ENCODE peak calls at places on chromosomes 13 and 19, in nine cellular contexts. H is hepatocyte, I is ovary, D is SK-N-SH, U is esophagus squamous epithelium, P is left lung, J is adrenal gland, Y is transverse colon, W is gastrocnemius medialis. X is an unnamed sample.
A peak's percentile ranks its signal among the peaks of the same experiment; 100 is the strongest.

GRCh38 chr13:34894756-34895155 is 47.3 kb upstream of the NBEA start:
- DNase-seq in H (no peak), I (no peak), D (no peak), U (no peak), P (no peak), J (no peak), Y (no peak), W (no peak), X (no peak)

GRCh38 chr19:1618157-1619093 is 13.2 kb upstream of the UQCR11 start:
- DNase-seq in H (peak; percentile 47), I (no peak), D (peak; percentile 78), U (no peak), P (peak; percentile 73), J (no peak), Y (peak; percentile 60), W (no peak), X (no peak)

GRCh38 chr19:42480335-42481095 is 37.8 kb upstream of the CXCL17 start:
- DNase-seq in H (peak; percentile 62), I (no peak), D (no peak), U (no peak), P (no peak), J (peak; percentile 26), Y (no peak), W (no peak), X (no peak)

GRCh38 chr13:96003304-96003703 is 49.9 kb downstream of the UGGT2 start:
- DNase-seq in H (peak; percentile 12), I (no peak), D (no peak), U (no peak), P (no peak), J (no peak), Y (no peak), W (no peak), X (no peak)

GRCh38 chr13:66700336-66700735 is 529.8 kb downstream of the PCDH9 start:
- DNase-seq in H (no peak), I (no peak), D (no peak), U (no peak), P (no peak), J (no peak), Y (no peak), W (no peak), X (no peak)

GRCh38 chr13:64074989-64075474 is 2659.4 kb upstream of the PCDH20 start:
- DNase-seq in H (no peak), I (no peak), D (no peak), U (no peak), P (no peak), J (no peak), Y (no peak), W (no peak), X (no peak)

GRCh38 chr13:46720189-46720588 is 76.8 kb downstream of the ESD start:
- DNase-seq in H (no peak), I (no peak), D (no peak), U (no peak), P (no peak), J (no peak), Y (no peak), W (no peak), X (no peak)

GRCh38 chr13:79405501-79405830 is 589 bp downstream of the RBM26 start:
- DNase-seq in H (no peak), I (no peak), D (no peak), U (no peak), P (no peak), J (no peak), Y (no peak), W (no peak), X (no peak)

GRCh38 chr19:14556662-14557188 is 15.1 kb downstream of the NDUFB7 start:
- DNase-seq in H (peak; percentile 90), I (peak; percentile 58), D (peak; percentile 94), U (no peak), P (peak; percentile 96), J (peak; percentile 75), Y (peak; percentile 82), W (peak; percentile 79), X (no peak)

GRCh38 chr19:13047374-13047773 is 52.1 kb downstream of the NFIX start:
- DNase-seq in H (no peak), I (no peak), D (no peak), U (no peak), P (no peak), J (no peak), Y (no peak), W (no peak), X (no peak)

GRCh38 chr13:26051231-26052135 is at the start of gene SHISA2:
- DNase-seq in H (peak; percentile 77), I (no peak), D (peak; percentile 87), U (no peak), P (peak; percentile 79), J (peak; percentile 31), Y (no peak), W (no peak), X (no peak)

GRCh38 chr19:57241181-57241580 is 749 bp downstream of the ZNF805 start:
- DNase-seq in H (peak; percentile 17), I (no peak), D (peak; percentile 26), U (no peak), P (no peak), J (no peak), Y (no peak), W (no peak), X (no peak)

GRCh38 chr19:32718286-32718685 is 1.3 kb upstream of the TDRD12 start:
- DNase-seq in H (no peak), I (no peak), D (no peak), U (no peak), P (no peak), J (no peak), Y (no peak), W (no peak), X (no peak)

GRCh38 chr13:44084146-44084545 is 204.4 kb downstream of the LACC1 start:
- DNase-seq in H (no peak), I (no peak), D (no peak), U (no peak), P (no peak), J (no peak), Y (no peak), W (no peak), X (no peak)

GRCh38 chr13:90906554-90906953 is 440.9 kb upstream of the MIR17HG start:
- DNase-seq in H (no peak), I (no peak), D (no peak), U (no peak), P (no peak), J (no peak), Y (no peak), W (no peak), X (no peak)

GRCh38 chr19:46454244-46454643 is 17.1 kb downstream of the PNMA8A start:
- DNase-seq in H (no peak), I (no peak), D (no peak), U (no peak), P (no peak), J (no peak), Y (no peak), W (no peak), X (no peak)

GRCh38 chr19:46460981-46461380 is 10.4 kb downstream of the PNMA8A start:
- DNase-seq in H (no peak), I (no peak), D (no peak), U (no peak), P (no peak), J (no peak), Y (no peak), W (no peak), X (no peak)

GRCh38 chr19:46453661-46454060 is 17.7 kb downstream of the PNMA8A start:
- DNase-seq in H (no peak), I (no peak), D (no peak), U (no peak), P (no peak), J (no peak), Y (no peak), W (no peak), X (no peak)

GRCh38 chr19:46461537-46461936 is 9.8 kb downstream of the PNMA8A start:
- DNase-seq in H (no peak), I (no peak), D (no peak), U (no peak), P (no peak), J (no peak), Y (no peak), W (no peak), X (no peak)

GRCh38 chr19:46456930-46457329 is 14.4 kb downstream of the PNMA8A start:
- DNase-seq in H (no peak), I (no peak), D (no peak), U (no peak), P (no peak), J (no peak), Y (no peak), W (no peak), X (no peak)
- H3K27me3 ChIP-seq in H (no peaks in the 10 kb centered on the region), I (no peaks in the 10 kb centered on the region), D (no peaks in the 10 kb centered on the region), U (no peaks in the 10 kb centered on the region), P (no peaks in the 10 kb centered on the region), J (no peaks in the 10 kb centered on the region), Y (peaks cover 7% of the 10 kb centered on the region), W (no peaks in the 10 kb centered on the region), X (no peaks in the 10 kb centered on the region)

GRCh38 chr19:3961007-3961406 is 9.9 kb downstream of the DAPK3 start:
- DNase-seq in H (no peak), I (no peak), D (no peak), U (no peak), P (no peak), J (no peak), Y (no peak), W (no peak), X (no peak)
- H3K36me3 ChIP-seq in H (no peaks in the 10 kb centered on the region), I (no peaks in the 10 kb centered on the region), D (peaks cover 55% of the 10 kb centered on the region), U (peaks cover 100% of the 10 kb centered on the region), P (peaks cover 100% of the 10 kb centered on the region), J (no peaks in the 10 kb centered on the region), Y (no peaks in the 10 kb centered on the region), W (no peaks in the 10 kb centered on the region), X (peaks cover 2% of the 10 kb centered on the region)

GRCh38 chr19:31314849-31315620 is 34.2 kb downstream of the TSHZ3 start:
- DNase-seq in H (no peak), I (no peak), D (peak; percentile 79), U (no peak), P (peak; percentile 72), J (no peak), Y (no peak), W (no peak), X (no peak)
- H3K27me3 ChIP-seq in H (no peaks in the 10 kb centered on the region), I (no peaks in the 10 kb centered on the region), D (no peaks in the 10 kb centered on the region), U (no peaks in the 10 kb centered on the region), P (no peaks in the 10 kb centered on the region), J (no peaks in the 10 kb centered on the region), Y (no peaks in the 10 kb centered on the region), W (peaks cover 11% of the 10 kb centered on the region), X (no peaks in the 10 kb centered on the region)

GRCh38 chr19:5016268-5016667 is 47.4 kb downstream of the KDM4B start:
- DNase-seq in H (no peak), I (no peak), D (no peak), U (no peak), P (no peak), J (no peak), Y (no peak), W (peak; percentile 10), X (no peak)

GRCh38 chr19:5011476-5012238 is 42.7 kb downstream of the KDM4B start:
- DNase-seq in H (no peak), I (no peak), D (no peak), U (no peak), P (no peak), J (no peak), Y (no peak), W (peak; percentile 12), X (no peak)

GRCh38 chr19:5013761-5014160 is 44.8 kb downstream of the KDM4B start:
- DNase-seq in H (no peak), I (no peak), D (no peak), U (no peak), P (no peak), J (no peak), Y (no peak), W (no peak), X (no peak)

GRCh38 chr19:5014941-5015340 is 46.0 kb downstream of the KDM4B start:
- DNase-seq in H (no peak), I (no peak), D (no peak), U (no peak), P (peak; percentile 34), J (no peak), Y (no peak), W (no peak), X (no peak)

GRCh38 chr19:5012688-5013457 is 44.0 kb downstream of the KDM4B start:
- DNase-seq in H (no peak), I (no peak), D (no peak), U (no peak), P (no peak), J (no peak), Y (no peak), W (no peak), X (no peak)
- H3K36me3 ChIP-seq in H (no peaks in the 10 kb centered on the region), I (no peaks in the 10 kb centered on the region), D (peaks cover 4% of the 10 kb centered on the region), U (peaks cover 58% of the 10 kb centered on the region), P (peaks cover 19% of the 10 kb centered on the region), J (no peaks in the 10 kb centered on the region), Y (no peaks in the 10 kb centered on the region), W (no peaks in the 10 kb centered on the region), X (no peaks in the 10 kb centered on the region)

X was measured in kidney epithelial cell.